ENCODE peak calls at places on chromosomes 2 and 18, in seven cellular contexts. One of them, this sample, is unnamed.

GRCh38 chr2:23660227-23660626 is 266.7 kb downstream of the ATAD2B start:
- DNase-seq in NCI-H774: no peak
- DNase-seq in NCI-H1417: no peak
- DNase-seq in NCI-H1694 treated with DMSO at 0.1 percent for 48 hours: no peak
- DNase-seq in colonic mucosa: no peak
- DNase-seq in AG20443: no peak
- DNase-seq in choroid plexus epithelial cell: no peak
- DNase-seq in this sample: no peak

GRCh38 chr18:76486029-76486428 is 9.0 kb downstream of the ZNF516 start:
- DNase-seq in NCI-H1694 treated with DMSO at 0.1 percent for 48 hours: no peak
- DNase-seq in NCI-H1417: no peak
- DNase-seq in AG20443: no peak
- DNase-seq in colonic mucosa: no peak
- DNase-seq in choroid plexus epithelial cell: no peak
- DNase-seq in NCI-H774: no peak
- DNase-seq in this sample: no peak

GRCh38 chr2:140506606-140507005 is 1624.2 kb downstream of the LRP1B start:
- DNase-seq in NCI-H1694 treated with DMSO at 0.1 percent for 48 hours: no peak
- DNase-seq in NCI-H1417: no peak
- DNase-seq in NCI-H774: no peak
- DNase-seq in colonic mucosa: no peak
- DNase-seq in AG20443: peak
- DNase-seq in choroid plexus epithelial cell: peak
- DNase-seq in this sample: no peak

GRCh38 chr2:240624011-240624949 is 1.0 kb upstream of the GPR35 start:
- DNase-seq in NCI-H774: no peak
- DNase-seq in AG20443: no peak
- DNase-seq in NCI-H1694 treated with DMSO at 0.1 percent for 48 hours: no peak
- DNase-seq in choroid plexus epithelial cell: no peak
- DNase-seq in colonic mucosa: no peak
- DNase-seq in NCI-H1417: no peak
- DNase-seq in this sample: peak

GRCh38 chr2:172131713-172132555 is 29.2 kb upstream of the DLX2 start:
- DNase-seq in AG20443: no peak
- DNase-seq in NCI-H774: no peak
- DNase-seq in NCI-H1694 treated with DMSO at 0.1 percent for 48 hours: no peak
- DNase-seq in colonic mucosa: no peak
- DNase-seq in choroid plexus epithelial cell: no peak
- DNase-seq in NCI-H1417: no peak
- DNase-seq in this sample: no peak

GRCh38 chr2:19801367-19802087 is 100.3 kb downstream of the TTC32 start:
- DNase-seq in AG20443: peak
- DNase-seq in choroid plexus epithelial cell: peak
- DNase-seq in NCI-H774: no peak
- DNase-seq in colonic mucosa: no peak
- DNase-seq in NCI-H1417: no peak
- DNase-seq in NCI-H1694 treated with DMSO at 0.1 percent for 48 hours: no peak
- DNase-seq in this sample: peak

GRCh38 chr2:21696900-21697299 is 573.1 kb downstream of the TDRD15 start:
- DNase-seq in choroid plexus epithelial cell: no peak
- DNase-seq in AG20443: no peak
- DNase-seq in NCI-H1694 treated with DMSO at 0.1 percent for 48 hours: no peak
- DNase-seq in colonic mucosa: no peak
- DNase-seq in NCI-H1417: no peak
- DNase-seq in NCI-H774: no peak
- DNase-seq in this sample: no peak

GRCh38 chr2:66434679-66435548 is at the start of gene MEIS1:
- DNase-seq in choroid plexus epithelial cell: peak
- DNase-seq in NCI-H1417: peak
- DNase-seq in NCI-H1694 treated with DMSO at 0.1 percent for 48 hours: peak
- DNase-seq in AG20443: peak
- DNase-seq in NCI-H774: peak
- DNase-seq in colonic mucosa: peak
- DNase-seq in this sample: peak

GRCh38 chr2:66569321-66569851 is 134.5 kb downstream of the MEIS1 start:
- DNase-seq in NCI-H1694 treated with DMSO at 0.1 percent for 48 hours: no peak
- DNase-seq in colonic mucosa: no peak
- DNase-seq in NCI-H774: peak
- DNase-seq in AG20443: no peak
- DNase-seq in NCI-H1417: peak
- DNase-seq in choroid plexus epithelial cell: peak
- DNase-seq in this sample: no peak

GRCh38 chr2:230793573-230794359 is 71.0 kb upstream of the ITM2C start:
- DNase-seq in choroid plexus epithelial cell: peak
- DNase-seq in NCI-H774: no peak
- DNase-seq in NCI-H1694 treated with DMSO at 0.1 percent for 48 hours: no peak
- DNase-seq in AG20443: peak
- DNase-seq in colonic mucosa: peak
- DNase-seq in NCI-H1417: no peak
- DNase-seq in this sample: peak

GRCh38 chr2:109450574-109451265 is 163.0 kb downstream of the SEPTIN10 start:
- DNase-seq in NCI-H1417: no peak
- DNase-seq in choroid plexus epithelial cell: no peak
- DNase-seq in AG20443: no peak
- DNase-seq in NCI-H1694 treated with DMSO at 0.1 percent for 48 hours: peak
- DNase-seq in NCI-H774: no peak
- DNase-seq in colonic mucosa: no peak
- DNase-seq in this sample: peak

GRCh38 chr2:170145191-170145590 is 32.8 kb upstream of the MYO3B start:
- DNase-seq in NCI-H1417: no peak
- DNase-seq in choroid plexus epithelial cell: no peak
- DNase-seq in colonic mucosa: no peak
- DNase-seq in NCI-H774: no peak
- DNase-seq in AG20443: no peak
- DNase-seq in NCI-H1694 treated with DMSO at 0.1 percent for 48 hours: no peak
- DNase-seq in this sample: no peak

GRCh38 chr18:74459877-74460276 is 2.8 kb upstream of the DIPK1C start:
- DNase-seq in NCI-H1694 treated with DMSO at 0.1 percent for 48 hours: no peak
- DNase-seq in choroid plexus epithelial cell: no peak
- DNase-seq in AG20443: no peak
- DNase-seq in colonic mucosa: no peak
- DNase-seq in NCI-H1417: no peak
- DNase-seq in NCI-H774: no peak
- DNase-seq in this sample: no peak

GRCh38 chr2:235577404-235578330 is 83.8 kb downstream of the AGAP1 start:
- DNase-seq in NCI-H1417: no peak
- DNase-seq in AG20443: peak
- DNase-seq in NCI-H1694 treated with DMSO at 0.1 percent for 48 hours: no peak
- DNase-seq in choroid plexus epithelial cell: peak
- DNase-seq in NCI-H774: no peak
- DNase-seq in colonic mucosa: no peak
- DNase-seq in this sample: peak

GRCh38 chr18:44715245-44715644 is 34.6 kb downstream of the SETBP1 start:
- DNase-seq in NCI-H1694 treated with DMSO at 0.1 percent for 48 hours: no peak
- DNase-seq in colonic mucosa: no peak
- DNase-seq in NCI-H774: no peak
- DNase-seq in choroid plexus epithelial cell: no peak
- DNase-seq in AG20443: peak
- DNase-seq in NCI-H1417: no peak
- DNase-seq in this sample: no peak

GRCh38 chr2:161981679-161982300 is 92.2 kb downstream of the DPP4 start:
- DNase-seq in NCI-H1694 treated with DMSO at 0.1 percent for 48 hours: peak
- DNase-seq in AG20443: no peak
- DNase-seq in choroid plexus epithelial cell: no peak
- DNase-seq in NCI-H1417: no peak
- DNase-seq in NCI-H774: no peak
- DNase-seq in colonic mucosa: peak
- DNase-seq in this sample: no peak

GRCh38 chr18:24657461-24657860 is 197.0 kb downstream of the HRH4 start:
- DNase-seq in choroid plexus epithelial cell: no peak
- DNase-seq in AG20443: no peak
- DNase-seq in NCI-H1694 treated with DMSO at 0.1 percent for 48 hours: no peak
- DNase-seq in NCI-H1417: no peak
- DNase-seq in NCI-H774: no peak
- DNase-seq in colonic mucosa: no peak
- DNase-seq in this sample: no peak

GRCh38 chr18:57775937-57776336 is 27.2 kb downstream of the ATP8B1 start:
- DNase-seq in choroid plexus epithelial cell: no peak
- DNase-seq in NCI-H774: no peak
- DNase-seq in colonic mucosa: no peak
- DNase-seq in NCI-H1694 treated with DMSO at 0.1 percent for 48 hours: no peak
- DNase-seq in NCI-H1417: no peak
- DNase-seq in AG20443: no peak
- DNase-seq in this sample: no peak

GRCh38 chr2:224038049-224038829 is 847 bp downstream of the SERPINE2 start:
- DNase-seq in NCI-H774: no peak
- DNase-seq in choroid plexus epithelial cell: peak
- DNase-seq in NCI-H1417: peak
- DNase-seq in NCI-H1694 treated with DMSO at 0.1 percent for 48 hours: peak
- DNase-seq in colonic mucosa: peak
- DNase-seq in AG20443: no peak
- DNase-seq in this sample: peak

This sample was measured in sciatic nerve.